ENCODE peak calls at places on chromosomes 6 and 20, in eight cellular contexts. One of them, this sample, is unnamed.
A peak's percentile ranks its signal among the peaks of the same experiment; 100 is the strongest.

GRCh38 chr6:110255356-110255755 is 75.1 kb downstream of the CDC40 start:
- DNase-seq in HepG2: no peak
- DNase-seq in K562: no peak
- DNase-seq in IMR-90: peak; percentile 37
- DNase-seq in H1: peak; percentile 34
- DNase-seq in WTC11: peak; percentile 63
- DNase-seq in GM12878: no peak
- DNase-seq in SK-N-SH: no peak
- DNase-seq in this sample: peak; percentile 7

GRCh38 chr6:109165392-109165964 is 70.2 kb downstream of the CEP57L1 start:
- DNase-seq in HepG2: peak; percentile 41
- DNase-seq in K562: peak; percentile 9
- DNase-seq in IMR-90: peak; percentile 70
- DNase-seq in H1: no peak
- DNase-seq in WTC11: no peak
- DNase-seq in GM12878: no peak
- DNase-seq in SK-N-SH: no peak
- DNase-seq in this sample: peak; percentile 6

GRCh38 chr6:26043389-26044139 is 43.7 kb upstream of the HFE start:
- DNase-seq in HepG2: peak; percentile 99
- DNase-seq in K562: peak; percentile 53
- DNase-seq in IMR-90: peak; percentile 99
- DNase-seq in H1: no peak
- DNase-seq in WTC11: peak; percentile 36
- DNase-seq in GM12878: peak; percentile 96
- DNase-seq in SK-N-SH: peak; percentile 78
- DNase-seq in this sample: peak; percentile 36

GRCh38 chr20:46670585-46671584 is 18.4 kb downstream of the TP53RK start:
- DNase-seq in HepG2: peak; percentile 99
- DNase-seq in K562: no peak
- DNase-seq in IMR-90: no peak
- DNase-seq in H1: no peak
- DNase-seq in WTC11: no peak
- DNase-seq in GM12878: no peak
- DNase-seq in SK-N-SH: no peak
- DNase-seq in this sample: no peak

GRCh38 chr6:67717281-67717680 is 917.8 kb upstream of the ADGRB3 start:
- DNase-seq in HepG2: no peak
- DNase-seq in K562: no peak
- DNase-seq in IMR-90: no peak
- DNase-seq in H1: no peak
- DNase-seq in WTC11: no peak
- DNase-seq in GM12878: no peak
- DNase-seq in SK-N-SH: no peak
- DNase-seq in this sample: no peak

GRCh38 chr6:2038096-2038495 is 207.3 kb downstream of the GMDS start:
- DNase-seq in HepG2: no peak
- DNase-seq in K562: no peak
- DNase-seq in IMR-90: peak; percentile 37
- DNase-seq in H1: no peak
- DNase-seq in WTC11: no peak
- DNase-seq in GM12878: no peak
- DNase-seq in SK-N-SH: peak; percentile 59
- DNase-seq in this sample: no peak

GRCh38 chr6:21451546-21452013 is 142.0 kb upstream of the SOX4 start:
- DNase-seq in HepG2: peak; percentile 85
- DNase-seq in K562: no peak
- DNase-seq in IMR-90: no peak
- DNase-seq in H1: no peak
- DNase-seq in WTC11: no peak
- DNase-seq in GM12878: no peak
- DNase-seq in SK-N-SH: no peak
- DNase-seq in this sample: no peak

GRCh38 chr20:36919715-36920333 is 31.7 kb downstream of the SAMHD1 start:
- DNase-seq in HepG2: peak; percentile 73
- DNase-seq in K562: peak; percentile 56
- DNase-seq in IMR-90: peak; percentile 74
- DNase-seq in H1: no peak
- DNase-seq in WTC11: no peak
- DNase-seq in GM12878: peak; percentile 13
- DNase-seq in SK-N-SH: peak; percentile 63
- DNase-seq in this sample: peak; percentile 50

GRCh38 chr20:56843817-56844216 is 214.7 kb downstream of the TFAP2C start:
- DNase-seq in HepG2: no peak
- DNase-seq in K562: no peak
- DNase-seq in IMR-90: no peak
- DNase-seq in H1: no peak
- DNase-seq in WTC11: peak; percentile 52
- DNase-seq in GM12878: no peak
- DNase-seq in SK-N-SH: no peak
- DNase-seq in this sample: no peak
- TF ChIP-seq CTCF in HepG2: no peak
- TF ChIP-seq CTCF in K562: peak; percentile 33
- TF ChIP-seq CTCF in IMR-90: no peak
- TF ChIP-seq CTCF in H1: peak; percentile 45
- TF ChIP-seq CTCF in WTC11: peak; percentile 22
- TF ChIP-seq CTCF in GM12878: no peak
- TF ChIP-seq CTCF in SK-N-SH: no peak
- TF ChIP-seq CTCF in this sample: no peak

GRCh38 chr6:41698350-41698781 is 37.0 kb downstream of the TFEB start:
- DNase-seq in HepG2: no peak
- DNase-seq in K562: no peak
- DNase-seq in IMR-90: peak; percentile 98
- DNase-seq in H1: no peak
- DNase-seq in WTC11: no peak
- DNase-seq in GM12878: no peak
- DNase-seq in SK-N-SH: peak; percentile 67
- DNase-seq in this sample: no peak
- TF ChIP-seq USF2 in HepG2: no peak
- TF ChIP-seq USF2 in K562: no peak
- TF ChIP-seq USF2 in IMR-90: no peak
- TF ChIP-seq USF2 in H1: no peak
- TF ChIP-seq USF2 in WTC11: no peak
- TF ChIP-seq USF2 in GM12878: no peak
- TF ChIP-seq USF2 in SK-N-SH: no peak
- TF ChIP-seq USF2 in this sample: no peak

GRCh38 chr6:28212510-28213212 is 12.4 kb upstream of the ZSCAN9 start:
- DNase-seq in HepG2: peak; percentile 79
- DNase-seq in K562: peak; percentile 81
- DNase-seq in IMR-90: peak; percentile 90
- DNase-seq in H1: peak; percentile 77
- DNase-seq in WTC11: peak; percentile 89
- DNase-seq in GM12878: peak; percentile 77
- DNase-seq in SK-N-SH: peak; percentile 33
- DNase-seq in this sample: peak; percentile 73
- TF ChIP-seq CTCF in HepG2: peak; percentile 46
- TF ChIP-seq CTCF in K562: peak; percentile 46
- TF ChIP-seq CTCF in IMR-90: peak; percentile 33
- TF ChIP-seq CTCF in H1: no peak
- TF ChIP-seq CTCF in WTC11: no peak
- TF ChIP-seq CTCF in GM12878: peak; percentile 41
- TF ChIP-seq CTCF in SK-N-SH: peak; percentile 44
- TF ChIP-seq CTCF in this sample: peak; percentile 31

GRCh38 chr20:45456632-45457031 is 12.9 kb upstream of the WFDC2 start:
- DNase-seq in HepG2: peak; percentile 70
- DNase-seq in K562: peak; percentile 34
- DNase-seq in IMR-90: no peak
- DNase-seq in H1: no peak
- DNase-seq in WTC11: peak; percentile 61
- DNase-seq in GM12878: no peak
- DNase-seq in SK-N-SH: no peak
- DNase-seq in this sample: no peak
- TF ChIP-seq USF2 in HepG2: no peak
- TF ChIP-seq USF2 in K562: no peak
- TF ChIP-seq USF2 in IMR-90: no peak
- TF ChIP-seq USF2 in H1: peak; percentile 44
- TF ChIP-seq USF2 in WTC11: peak; percentile 26
- TF ChIP-seq USF2 in GM12878: no peak
- TF ChIP-seq USF2 in SK-N-SH: no peak
- TF ChIP-seq USF2 in this sample: peak; percentile 13

GRCh38 chr6:153947817-153948447 is 91.1 kb upstream of the OPRM1 start:
- DNase-seq in HepG2: peak; percentile 20
- DNase-seq in K562: peak; percentile 20
- DNase-seq in IMR-90: no peak
- DNase-seq in H1: peak; percentile 27
- DNase-seq in WTC11: peak; percentile 52
- DNase-seq in GM12878: no peak
- DNase-seq in SK-N-SH: peak; percentile 19
- DNase-seq in this sample: peak; percentile 12
- TF ChIP-seq CTCF in HepG2: peak; percentile 85
- TF ChIP-seq CTCF in K562: peak; percentile 70
- TF ChIP-seq CTCF in IMR-90: peak; percentile 16
- TF ChIP-seq CTCF in H1: peak; percentile 66
- TF ChIP-seq CTCF in WTC11: peak; percentile 95
- TF ChIP-seq CTCF in GM12878: peak; percentile 78
- TF ChIP-seq CTCF in SK-N-SH: peak; percentile 86
- TF ChIP-seq CTCF in this sample: peak; percentile 36

DNA sequence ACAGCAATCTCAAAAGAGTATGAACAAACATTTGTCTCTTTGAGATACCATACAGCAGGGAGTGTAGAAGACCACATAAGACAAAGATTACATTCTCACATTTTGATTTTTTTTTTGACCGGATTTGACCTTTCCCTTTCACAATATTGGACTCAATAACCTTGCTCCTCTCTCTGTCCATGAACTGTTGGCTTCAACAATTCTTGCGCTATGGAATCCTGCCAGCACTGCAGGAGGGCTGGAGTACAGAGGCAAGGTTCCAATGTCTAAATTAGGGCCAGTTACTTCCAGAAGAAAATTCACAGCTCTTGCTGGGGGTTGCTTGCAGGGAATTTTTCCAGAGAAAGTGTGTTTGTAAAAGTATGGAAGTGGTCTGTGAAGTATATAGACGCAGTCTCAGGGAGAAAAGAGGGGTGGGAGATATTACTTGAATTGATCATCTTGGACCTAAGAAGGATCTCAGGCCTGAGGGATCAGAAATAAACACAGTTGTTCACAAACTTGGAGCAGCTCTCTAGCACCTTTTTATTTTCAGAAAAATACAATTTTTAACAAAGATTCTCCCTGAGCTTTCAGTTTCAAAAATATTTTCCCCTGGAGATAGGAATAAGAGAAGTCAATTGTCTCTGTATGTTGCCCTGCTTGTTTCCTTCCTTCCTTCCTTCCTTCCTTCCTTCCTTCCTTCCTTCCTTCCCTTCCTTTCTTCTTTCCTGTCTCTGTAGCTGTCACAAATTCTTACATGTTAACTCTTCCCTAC is 765.9 kb downstream of the BCKDHB start:
- DNase-seq in HepG2: no peak
- DNase-seq in K562: no peak
- DNase-seq in IMR-90: no peak
- DNase-seq in H1: no peak
- DNase-seq in WTC11: no peak
- DNase-seq in GM12878: no peak
- DNase-seq in SK-N-SH: no peak
- DNase-seq in this sample: no peak
- TF ChIP-seq USF2 in HepG2: no peak
- TF ChIP-seq USF2 in K562: no peak
- TF ChIP-seq USF2 in IMR-90: no peak
- TF ChIP-seq USF2 in H1: no peak
- TF ChIP-seq USF2 in WTC11: no peak
- TF ChIP-seq USF2 in GM12878: no peak
- TF ChIP-seq USF2 in SK-N-SH: no peak
- TF ChIP-seq USF2 in this sample: no peak

GRCh38 chr6:41040101-41040910 is 1.3 kb upstream of the UNC5CL start:
- DNase-seq in HepG2: peak; percentile 98
- DNase-seq in K562: peak; percentile 33
- DNase-seq in IMR-90: no peak
- DNase-seq in H1: no peak
- DNase-seq in WTC11: no peak
- DNase-seq in GM12878: no peak
- DNase-seq in SK-N-SH: no peak
- DNase-seq in this sample: peak; percentile 84

GRCh38 chr6:41037107-41037900 is 1.7 kb downstream of the UNC5CL start:
- DNase-seq in HepG2: no peak
- DNase-seq in K562: no peak
- DNase-seq in IMR-90: no peak
- DNase-seq in H1: no peak
- DNase-seq in WTC11: no peak
- DNase-seq in GM12878: no peak
- DNase-seq in SK-N-SH: no peak
- DNase-seq in this sample: no peak

GRCh38 chr6:41036601-41037000 is 2.4 kb downstream of the UNC5CL start:
- DNase-seq in HepG2: no peak
- DNase-seq in K562: no peak
- DNase-seq in IMR-90: no peak
- DNase-seq in H1: no peak
- DNase-seq in WTC11: no peak
- DNase-seq in GM12878: no peak
- DNase-seq in SK-N-SH: no peak
- DNase-seq in this sample: no peak

GRCh38 chr6:41040911-41041536 is 1.2 kb upstream of the TSPO2 start:
- DNase-seq in HepG2: no peak
- DNase-seq in K562: peak; percentile 37
- DNase-seq in IMR-90: no peak
- DNase-seq in H1: no peak
- DNase-seq in WTC11: no peak
- DNase-seq in GM12878: no peak
- DNase-seq in SK-N-SH: no peak
- DNase-seq in this sample: no peak

GRCh38 chr6:41039060-41039998 is at the start of gene UNC5CL:
- DNase-seq in HepG2: peak; percentile 45
- DNase-seq in K562: peak; percentile 82
- DNase-seq in IMR-90: no peak
- DNase-seq in H1: no peak
- DNase-seq in WTC11: peak; percentile 77
- DNase-seq in GM12878: no peak
- DNase-seq in SK-N-SH: peak; percentile 45
- DNase-seq in this sample: peak; percentile 64
- TF ChIP-seq CTCF in HepG2: peak; percentile 79
- TF ChIP-seq CTCF in K562: peak; percentile 96
- TF ChIP-seq CTCF in IMR-90: peak; percentile 59
- TF ChIP-seq CTCF in H1: peak; percentile 83
- TF ChIP-seq CTCF in WTC11: peak; percentile 64
- TF ChIP-seq CTCF in GM12878: peak; percentile 69
- TF ChIP-seq CTCF in SK-N-SH: peak; percentile 63
- TF ChIP-seq CTCF in this sample: peak; percentile 70

DNA sequence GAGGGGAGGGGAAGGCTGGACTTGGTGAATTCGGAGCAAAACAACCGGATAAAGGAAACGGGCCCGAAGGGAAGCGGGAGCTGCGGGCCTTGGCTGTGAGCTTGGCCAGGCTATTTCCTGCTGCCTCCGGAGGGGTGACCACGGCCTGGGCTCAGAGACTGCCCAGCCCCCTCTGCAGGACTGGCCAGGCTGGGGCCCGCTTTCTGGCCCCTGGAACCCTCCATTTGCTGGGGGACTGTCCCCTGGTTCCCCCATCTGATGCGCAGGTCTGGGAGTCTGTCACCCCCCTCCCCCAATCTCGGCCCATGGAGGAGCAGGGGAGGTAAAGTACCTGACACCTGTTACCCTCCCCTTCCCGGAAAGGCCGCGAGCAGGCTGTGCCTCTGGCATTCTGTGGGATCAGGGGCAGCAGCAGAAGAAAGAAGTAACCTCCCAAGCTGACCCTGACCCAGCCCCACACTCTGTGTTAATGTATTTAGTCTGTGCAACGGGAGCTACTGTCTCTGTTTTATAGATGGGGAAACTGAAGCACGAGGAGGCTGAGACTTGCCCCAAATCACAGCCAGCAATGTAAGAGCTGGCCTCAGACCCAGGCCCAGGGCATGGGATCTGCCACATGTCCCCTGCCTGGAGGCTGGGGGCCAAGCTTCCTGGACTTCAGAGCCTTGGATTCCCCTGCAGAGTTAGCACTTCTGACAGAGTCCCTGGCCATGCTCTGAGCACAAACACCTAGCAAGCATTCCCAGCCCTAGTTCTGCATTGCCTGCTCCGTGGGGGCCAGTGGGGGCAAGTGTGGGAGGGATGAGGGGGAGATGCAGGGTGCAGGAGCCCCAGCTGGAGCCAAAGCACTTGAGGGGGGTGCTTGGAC is 3.5 kb downstream of the C20orf204 start:
- DNase-seq in HepG2: no peak
- DNase-seq in K562: peak; percentile 22
- DNase-seq in IMR-90: no peak
- DNase-seq in H1: no peak
- DNase-seq in WTC11: no peak
- DNase-seq in GM12878: no peak
- DNase-seq in SK-N-SH: no peak
- DNase-seq in this sample: no peak
- TF ChIP-seq USF2 in HepG2: no peak
- TF ChIP-seq USF2 in K562: no peak
- TF ChIP-seq USF2 in IMR-90: no peak
- TF ChIP-seq USF2 in H1: no peak
- TF ChIP-seq USF2 in WTC11: no peak
- TF ChIP-seq USF2 in GM12878: no peak
- TF ChIP-seq USF2 in SK-N-SH: no peak
- TF ChIP-seq USF2 in this sample: no peak